ENCODE peak calls at places on chromosome 2, in seven cellular contexts. F is pancreas; W is effector CD4-positive, alpha-beta T cell; R is A549; T is type B pancreatic cell; S is HAP-1; K is IMR-90. J is an unnamed sample.

GRCh38 chr2:26735096-26735495 is 29.0 kb upstream of the SLC35F6 start:
- DNase-seq in K (peak; percentile 96), F (peak; percentile 61), T (no peak), W (no peak), R (peak; percentile 86), S (no peak), J (peak; percentile 96)

GRCh38 chr2:124810132-124810531 is 785.0 kb downstream of the CNTNAP5 start:
- DNase-seq in S (no peak), W (no peak), K (peak; percentile 44), T (no peak), F (no peak), R (peak; percentile 37), J (peak; percentile 23)

GRCh38 chr2:32068-32467 is 14.2 kb downstream of the FAM110C start:
- DNase-seq in R (no peak), T (no peak), S (no peak), K (no peak), F (no peak), W (no peak), J (no peak)

GRCh38 chr2:104504331-104505073 is 349.4 kb upstream of the POU3F3 start:
- DNase-seq in R (no peak), K (no peak), T (no peak), W (no peak), F (no peak), S (no peak), J (no peak)

GRCh38 chr2:166539340-166540162 is 45.5 kb upstream of the SCN7A start:
- DNase-seq in W (no peak), T (no peak), F (peak; percentile 46), K (peak; percentile 84), R (peak; percentile 62), S (peak; percentile 55), J (peak; percentile 76)

GRCh38 chr2:226971029-226971584 is 135.3 kb downstream of the RHBDD1 start:
- DNase-seq in T (no peak), R (no peak), F (no peak), W (no peak), S (no peak), K (no peak), J (no peak)

GRCh38 chr2:108980076-108980475 is 8.9 kb downstream of the EDAR start:
- DNase-seq in T (no peak), K (no peak), F (no peak), S (no peak), W (no peak), R (no peak), J (no peak)

GRCh38 chr2:105256431-105257047 is 15.0 kb downstream of the GPR45 start:
- DNase-seq in W (no peak), T (no peak), F (no peak), K (no peak), S (peak; percentile 9), R (no peak), J (no peak)

GRCh38 chr2:96359310-96359709 is 23.7 kb downstream of the NCAPH start:
- DNase-seq in S (no peak), F (peak; percentile 33), W (peak; percentile 32), K (no peak), R (peak; percentile 29), T (no peak), J (no peak)

GRCh38 chr2:240933966-240934700 is 28.0 kb downstream of the CROCC2 start:
- DNase-seq in T (no peak), K (no peak), F (peak; percentile 2), R (no peak), W (peak; percentile 1), S (no peak), J (no peak)

GRCh38 chr2:54482725-54483124 is 26.6 kb downstream of the SPTBN1 start:
- DNase-seq in R (peak; percentile 18), K (peak; percentile 90), S (no peak), F (no peak), W (no peak), T (no peak), J (no peak)

GRCh38 chr2:14927021-14927564 is 294.6 kb downstream of the LRATD1 start:
- DNase-seq in W (no peak), S (no peak), T (no peak), F (no peak), K (no peak), R (no peak), J (no peak)